ENCODE peak calls at places on chromosomes 6 and 20, in six cellular contexts. R is activated effector memory CD4-positive, alpha-beta T cell treated with anti-CD3 and anti-CD28 coated beads, Interleukin-2, amount 50 U/mL, for 16 hours; C is HEK293T; E is globus pallidus; O is naive B cell; U is NCI-H1092 treated with DMSO at 0.1 percent for 48 hours. S is an unnamed sample.

GRCh38 chr6:135624402-135625297 is 127.1 kb upstream of the AHI1 start:
- DNase-seq in R (no peak), C (no peak), E (no peak), O (no peak), U (no peak), S (no peak)

GRCh38 chr20:63082308-63082938 is 75.7 kb upstream of the BHLHE23 start:
- DNase-seq in R (peak; percentile 67), C (peak; percentile 80), E (no peak), O (no peak), U (no peak), S (no peak)

GRCh38 chr6:138824482-138825134 is 28.7 kb downstream of the ECT2L start:
- DNase-seq in R (no peak), C (no peak), E (no peak), O (no peak), U (no peak), S (no peak)

GRCh38 chr6:12151433-12151820 is 138.7 kb upstream of the EDN1 start:
- DNase-seq in R (no peak), C (no peak), E (peak; percentile 38), O (no peak), U (no peak), S (no peak)

GRCh38 chr20:19543114-19543513 is 214.9 kb upstream of the RIN2 start:
- DNase-seq in R (no peak), C (no peak), E (no peak), O (no peak), U (no peak), S (no peak)

GRCh38 chr20:10306440-10307358 is 88.1 kb downstream of the SNAP25 start:
- DNase-seq in R (no peak), C (no peak), E (no peak), O (no peak), U (no peak), S (no peak)

GRCh38 chr20:63217706-63218105 is 1.8 kb upstream of the YTHDF1 start:
- DNase-seq in R (no peak), C (no peak), E (no peak), O (no peak), U (peak; percentile 18), S (no peak)

GRCh38 chr6:149898966-149899365 is 1.1 kb upstream of the RAET1E start:
- DNase-seq in R (no peak), C (no peak), E (no peak), O (no peak), U (no peak), S (no peak)

GRCh38 chr6:169098136-169098535 is 155.5 kb downstream of the THBS2 start:
- DNase-seq in R (no peak), C (no peak), E (no peak), O (no peak), U (no peak), S (no peak)

GRCh38 chr6:20868397-20869185 is 334.3 kb downstream of the CDKAL1 start:
- DNase-seq in R (no peak), C (no peak), E (no peak), O (no peak), U (peak; percentile 75), S (no peak)

GRCh38 chr20:50987493-50988210 is 29.0 kb downstream of the MOCS3 start:
- DNase-seq in R (peak; percentile 76), C (peak; percentile 79), E (peak; percentile 73), O (peak; percentile 71), U (peak; percentile 77), S (peak; percentile 16)

GRCh38 chr20:38109657-38110524 is 55.2 kb downstream of the TGM2 start:
- DNase-seq in R (no peak), C (peak; percentile 27), E (no peak), O (no peak), U (no peak), S (no peak)